ENCODE peak calls at places on chromosomes 6 and 20, in four cellular contexts. Z is NCI-H1048, W is endothelial cell, F is fibroblast of mammary gland. V is an unnamed sample.

GRCh38 chr6:129749749-129750120 is 39.8 kb upstream of the ARHGAP18 start:
- DNase-seq in F (peak; percentile 91), W (no peak), Z (no peak), V (no peak)

GRCh38 chr6:70886661-70887060 is 70.2 kb downstream of the B3GAT2 start:
- DNase-seq in Z (no peak), F (no peak), W (no peak), V (no peak)

GRCh38 chr20:63831696-63832686 is 927 bp upstream of the ZBTB46 start:
- DNase-seq in W (peak; percentile 65), Z (no peak), F (no peak), V (peak; percentile 63)

GRCh38 chr6:106188104-106188794 is 102.1 kb downstream of the PRDM1 start:
- DNase-seq in F (no peak), W (no peak), Z (no peak), V (no peak)

GRCh38 chr20:10924628-10925266 is 250.9 kb upstream of the JAG1 start:
- DNase-seq in W (no peak), F (peak; percentile 87), Z (no peak), V (no peak)

GRCh38 chr6:113318553-113318952 is 538.6 kb upstream of the MARCKS start:
- DNase-seq in Z (no peak), W (no peak), F (no peak), V (no peak)

GRCh38 chr6:13268914-13269532 is 59.3 kb downstream of the TBC1D7 start:
- DNase-seq in Z (no peak), W (no peak), F (peak; percentile 49), V (peak; percentile 36)

GRCh38 chr6:3240595-3240994 is 13.1 kb upstream of the TUBB2B start:
- DNase-seq in W (no peak), F (no peak), Z (no peak), V (no peak)

GRCh38 chr6:36353411-36353915 is 16.8 kb upstream of the BNIP5 start:
- DNase-seq in Z (no peak), F (peak; percentile 86), W (no peak), V (no peak)

GRCh38 chr6:133945158-133945557 is 7.9 kb upstream of the TBPL1 start:
- DNase-seq in W (no peak), F (no peak), Z (no peak), V (peak; percentile 23)

V was measured in iPS-NIHi11.